ENCODE peak calls at places on chromosome 2, in eight cellular contexts. H is cardiac fibroblast; J is stimulated activated CD4-positive, alpha-beta T cell treated with anti-CD3 and anti-CD28 coated beads, Interleukin-1b, Interleukin-23, amount 100 ng/mL, for 24 hours; B is choroid plexus epithelial cell; G is fibroblast of lung; F is stimulated activated CD8-positive, alpha-beta memory T cell treated with anti-CD3 and anti-CD28 coated beads, Interleukin-15, amount 100 ng/mL, for 48 hours; I is HS-5; M is activated naive CD4-positive, alpha-beta T cell treated with Interleukin-2 at 50 U/mL for 16 hours. K is an unnamed sample.

GRCh38 chr2:213411582-213412289 is 127.5 kb downstream of the SPAG16 start:
- DNase-seq in H (no peak), J (no peak), B (no peak), G (no peak), F (no peak), I (no peak), M (no peak), K (no peak)

GRCh38 chr2:36663314-36663713 is 33.2 kb upstream of the VIT start:
- DNase-seq in H (no peak), J (no peak), B (no peak), G (no peak), F (no peak), I (no peak), M (no peak), K (no peak)

GRCh38 chr2:223102040-223102899 is 50.3 kb downstream of the KCNE4 start:
- DNase-seq in H (no peak), J (no peak), B (no peak), G (no peak), F (no peak), I (no peak), M (no peak), K (no peak)

GRCh38 chr2:42035241-42035640 is 12.6 kb upstream of the PKDCC start:
- DNase-seq in H (peak; percentile 42), J (no peak), B (no peak), G (peak; percentile 36), F (no peak), I (no peak), M (no peak), K (no peak)

GRCh38 chr2:214801068-214801467 is 8.4 kb downstream of the BARD1 start:
- DNase-seq in H (no peak), J (no peak), B (no peak), G (no peak), F (no peak), I (no peak), M (no peak), K (no peak)

GRCh38 chr2:24917086-24917485 is 3.0 kb downstream of the ADCY3 start:
- DNase-seq in H (peak; percentile 33), J (no peak), B (peak; percentile 45), G (peak; percentile 34), F (peak; percentile 65), I (no peak), M (peak; percentile 22), K (no peak)

GRCh38 chr2:232919151-232919550 is 49.1 kb downstream of the SNORC start:
- DNase-seq in H (no peak), J (no peak), B (no peak), G (no peak), F (no peak), I (no peak), M (no peak), K (no peak)

GRCh38 chr2:176114930-176115625 is 1.5 kb upstream of the HOXD10 start:
- DNase-seq in H (no peak), J (no peak), B (no peak), G (no peak), F (no peak), I (no peak), M (no peak), K (no peak)

GRCh38 chr2:213425618-213426017 is 141.4 kb downstream of the SPAG16 start:
- DNase-seq in H (no peak), J (no peak), B (no peak), G (no peak), F (no peak), I (no peak), M (no peak), K (no peak)

GRCh38 chr2:218286570-218287459 is 5.5 kb downstream of the TMBIM1 start:
- DNase-seq in H (peak; percentile 98), J (peak; percentile 51), B (peak; percentile 98), G (peak; percentile 95), F (peak; percentile 74), I (peak; percentile 95), M (peak; percentile 81), K (no peak)

GRCh38 chr2:105761931-105762515 is 17.3 kb downstream of the NCK2 start:
- DNase-seq in H (peak; percentile 32), J (no peak), B (peak; percentile 65), G (no peak), F (no peak), I (no peak), M (no peak), K (no peak)

GRCh38 chr2:221671515-221671914 is 99.4 kb upstream of the EPHA4 start:
- DNase-seq in H (no peak), J (no peak), B (no peak), G (peak; percentile 74), F (no peak), I (no peak), M (no peak), K (no peak)

GRCh38 chr2:223586261-223586660 is 15.9 kb downstream of the SCG2 start:
- DNase-seq in H (peak; percentile 87), J (no peak), B (peak; percentile 98), G (peak; percentile 95), F (no peak), I (no peak), M (no peak), K (no peak)

GRCh38 chr2:203905661-203906060 is 30.9 kb upstream of the ICOS start:
- DNase-seq in H (no peak), J (no peak), B (no peak), G (no peak), F (no peak), I (no peak), M (no peak), K (no peak)

GRCh38 chr2:71358931-71359671 is 27.5 kb downstream of the ZNF638 start:
- DNase-seq in H (peak; percentile 57), J (no peak), B (no peak), G (peak; percentile 18), F (no peak), I (peak; percentile 70), M (no peak), K (no peak)

GRCh38 chr2:8676915-8677645 is 4.8 kb upstream of the ID2 start:
- DNase-seq in H (no peak), J (no peak), B (peak; percentile 12), G (peak; percentile 24), F (no peak), I (no peak), M (no peak), K (no peak)

GRCh38 chr2:235852528-235852920 is 315.7 kb downstream of the GBX2 start:
- DNase-seq in H (no peak), J (no peak), B (no peak), G (no peak), F (no peak), I (no peak), M (no peak), K (no peak)

GRCh38 chr2:67234443-67234842 is 162.7 kb upstream of the ETAA1 start:
- DNase-seq in H (peak; percentile 67), J (no peak), B (peak; percentile 72), G (peak; percentile 79), F (no peak), I (no peak), M (no peak), K (no peak)

GRCh38 chr2:233081232-233081730 is 21.1 kb downstream of the INPP5D start:
- DNase-seq in H (no peak), J (no peak), B (no peak), G (no peak), F (no peak), I (no peak), M (peak; percentile 63), K (peak; percentile 40)

GRCh38 chr2:86790828-86791561 is at the start of gene CD8A:
- DNase-seq in H (peak; percentile 22), J (no peak), B (peak; percentile 41), G (peak; percentile 20), F (peak; percentile 73), I (no peak), M (peak; percentile 16), K (no peak)

GRCh38 chr2:74333175-74333574 is 10.0 kb downstream of the SLC4A5 start:
- DNase-seq in H (peak; percentile 66), J (no peak), B (peak; percentile 74), G (peak; percentile 36), F (no peak), I (no peak), M (no peak), K (no peak)

GRCh38 chr2:84314901-84315330 is 144.2 kb downstream of the SUCLG1 start:
- DNase-seq in H (peak; percentile 82), J (peak; percentile 80), B (peak; percentile 89), G (peak; percentile 73), F (peak; percentile 54), I (no peak), M (peak; percentile 74), K (no peak)

GRCh38 chr2:151774506-151774905 is 40.2 kb upstream of the NEB start:
- DNase-seq in H (peak; percentile 78), J (no peak), B (peak; percentile 79), G (peak; percentile 85), F (no peak), I (peak; percentile 33), M (no peak), K (no peak)

GRCh38 chr2:146678516-146678915 is 1166.3 kb upstream of the ACVR2A start:
- DNase-seq in H (no peak), J (no peak), B (no peak), G (no peak), F (no peak), I (no peak), M (no peak), K (no peak)

GRCh38 chr2:47239119-47239969 is 84.2 kb upstream of the STPG4 start:
- DNase-seq in H (no peak), J (no peak), B (no peak), G (no peak), F (no peak), I (no peak), M (no peak), K (no peak)

GRCh38 chr2:151853070-151853758 is 25.0 kb upstream of the ARL5A start:
- DNase-seq in H (no peak), J (no peak), B (no peak), G (no peak), F (no peak), I (no peak), M (no peak), K (no peak)

GRCh38 chr2:241150660-241151530 is 628 bp downstream of the PPP1R7 start:
- DNase-seq in H (peak; percentile 13), J (no peak), B (no peak), G (peak; percentile 9), F (no peak), I (no peak), M (no peak), K (no peak)

GRCh38 chr2:127721978-127722355 is 20.7 kb downstream of the SFT2D3 start:
- DNase-seq in H (no peak), J (no peak), B (peak; percentile 42), G (no peak), F (no peak), I (no peak), M (no peak), K (no peak)

GRCh38 chr2:8540552-8541055 is 141.3 kb upstream of the ID2 start:
- DNase-seq in H (no peak), J (no peak), B (no peak), G (no peak), F (no peak), I (no peak), M (no peak), K (no peak)

GRCh38 chr2:55859875-55860274 is 63.7 kb downstream of the EFEMP1 start:
- DNase-seq in H (no peak), J (no peak), B (no peak), G (no peak), F (no peak), I (no peak), M (no peak), K (no peak)

GRCh38 chr2:212005077-212005671 is 533.4 kb downstream of the ERBB4 start:
- DNase-seq in H (peak; percentile 59), J (no peak), B (peak; percentile 76), G (peak; percentile 30), F (no peak), I (no peak), M (no peak), K (no peak)

GRCh38 chr2:229475753-229476152 is 204.7 kb upstream of the PID1 start:
- DNase-seq in H (no peak), J (no peak), B (no peak), G (peak; percentile 55), F (no peak), I (no peak), M (no peak), K (no peak)

GRCh38 chr2:152037711-152038110 is 61.1 kb downstream of the CACNB4 start:
- DNase-seq in H (no peak), J (no peak), B (no peak), G (peak; percentile 17), F (no peak), I (no peak), M (no peak), K (no peak)

K was measured in chondrocyte.